ENCODE peak calls at places on chromosomes 11 and 22, in ten cellular contexts. E is OCI-LY7, O is heart left ventricle, X is heart right ventricle, B is prostate gland, I is mammary epithelial cell, Q is right lobe of liver, Y is PC-3, N is A549, A is mucosa of descending colon. G is an unnamed sample. For H3K4me1, the result is how much of the 10 kb centered on the place peaks cover.

GRCh38 chr11:58788355-58789023 is 56.0 kb downstream of the GLYATL2 start:
- DNase-seq in Y (peak), I (peak), E (peak), Q (peak), B (peak), N (peak), A (peak), O (no peak), X (no peak), G (no peak)

GRCh38 chr11:16604784-16605439 is 133.5 kb upstream of the C11orf58 start:
- DNase-seq in E (no peak), X (peak), N (no peak), O (peak), I (peak), B (no peak), Q (peak), Y (no peak), A (peak), G (peak)

GRCh38 chr22:45787770-45788169 is 116.1 kb downstream of the ATXN10 start:
- DNase-seq in E (no peak), Q (no peak), A (no peak), O (no peak), Y (no peak), N (no peak), B (no peak), I (no peak), X (no peak), G (no peak)

GRCh38 chr22:32880906-32881596 is 79.5 kb downstream of the TIMP3 start:
- DNase-seq in B (no peak), Q (peak), Y (no peak), I (no peak), O (peak), X (peak), A (peak), E (no peak), N (no peak), G (peak)

GRCh38 chr11:11607772-11608171 is 14.0 kb downstream of the GALNT18 start:
- DNase-seq in I (peak), O (no peak), B (no peak), Q (no peak), E (no peak), X (no peak), N (peak), A (no peak), Y (peak), G (no peak)

GRCh38 chr22:21942407-21942895 is 10.2 kb downstream of the PPM1F start:
- DNase-seq in E (no peak), Y (peak), Q (peak), N (peak), A (peak), X (peak), O (peak), B (no peak), I (peak), G (peak)

GRCh38 chr11:73647459-73648100 is 1.2 kb downstream of the PLEKHB1 start:
- DNase-seq in O (peak), A (peak), Q (peak), Y (peak), X (peak), I (peak), E (peak), B (peak), N (peak), G (peak)

GRCh38 chr11:34316347-34317037 is 41.3 kb downstream of the ABTB2 start:
- DNase-seq in I (peak), X (no peak), Y (no peak), A (no peak), N (no peak), B (no peak), E (no peak), Q (no peak), O (no peak), G (no peak)

GRCh38 chr11:59556115-59556882 is 45.0 kb downstream of the OR4D9 start:
- DNase-seq in A (no peak), E (peak), Q (no peak), O (peak), X (no peak), Y (peak), N (peak), B (no peak), I (peak), G (peak)

GRCh38 chr11:128929991-128930390 is 12.7 kb downstream of the TP53AIP1 start:
- DNase-seq in O (no peak), A (no peak), Q (no peak), B (no peak), Y (no peak), X (no peak), I (no peak), N (no peak), E (no peak), G (no peak)

GRCh38 chr22:27420817-27421361 is 380.7 kb downstream of the MN1 start:
- DNase-seq in O (peak), A (peak), I (peak), X (peak), B (peak), E (no peak), N (no peak), Y (peak), Q (peak), G (peak)

GRCh38 chr11:706439-706956 is 467 bp downstream of the EPS8L2 start:
- DNase-seq in E (no peak), A (no peak), X (no peak), I (peak), O (no peak), N (peak), B (peak), Q (no peak), Y (peak), G (no peak)

GRCh38 chr11:126348806-126349582 is 6.5 kb upstream of the ST3GAL4 start:
- DNase-seq in E (no peak), Q (no peak), X (peak), Y (no peak), A (no peak), B (no peak), I (no peak), O (peak), N (no peak), G (peak)

GRCh38 chr11:26620282-26621045 is 48.4 kb upstream of the MUC15 start:
- DNase-seq in A (no peak), Y (no peak), X (no peak), B (no peak), I (peak), O (no peak), N (peak), E (no peak), Q (no peak), G (no peak)

GRCh38 chr11:26229270-26229669 is 102.7 kb upstream of the ANO3 start:
- DNase-seq in Q (no peak), I (peak), X (no peak), O (no peak), B (no peak), A (no peak), N (peak), Y (peak), E (no peak), G (no peak)

GRCh38 chr22:18091916-18092526 is 14.2 kb downstream of the PEX26 start:
- DNase-seq in Q (peak), E (no peak), Y (no peak), I (peak), A (peak), O (peak), X (peak), B (peak), N (peak), G (peak)

GRCh38 chr11:55474321-55474720 is 79.9 kb upstream of the OR4C15 start:
- DNase-seq in Y (peak), Q (no peak), I (no peak), N (no peak), B (no peak), E (no peak), O (no peak), A (no peak), X (no peak), G (no peak)

GRCh38 chr11:35343033-35343598 is 76.2 kb downstream of the SLC1A2 start:
- DNase-seq in X (no peak), B (no peak), O (no peak), Y (no peak), A (no peak), N (no peak), Q (no peak), I (no peak), E (no peak), G (no peak)

GRCh38 chr11:86692746-86693145 is 20.3 kb upstream of the ME3 start:
- DNase-seq in E (no peak), B (no peak), Q (no peak), O (no peak), N (no peak), Y (no peak), X (no peak), I (no peak), A (no peak), G (no peak)

GRCh38 chr11:2520736-2521035 is 75.9 kb downstream of the KCNQ1 start:
- DNase-seq in Q (no peak), E (no peak), N (no peak), Y (no peak), O (no peak), X (no peak), B (no peak), I (no peak), A (no peak), G (no peak)

GRCh38 chr22:42419328-42419881 is 12.8 kb downstream of the NFAM1 start:
- DNase-seq in E (no peak), O (no peak), X (no peak), B (no peak), A (peak), I (no peak), Y (no peak), N (no peak), Q (no peak), G (no peak)

GRCh38 chr11:69936750-69937149 is 117.5 kb upstream of the FGF3 start:
- DNase-seq in Y (no peak), N (no peak), X (no peak), I (no peak), Q (no peak), B (no peak), A (no peak), E (no peak), O (no peak), G (no peak)

GRCh38 chr22:27019827-27020226 is 362.4 kb downstream of the MIAT start:
- DNase-seq in O (no peak), B (no peak), E (no peak), X (no peak), I (peak), A (no peak), Y (no peak), Q (no peak), N (peak), G (no peak)

GRCh38 chr22:30675436-30675835 is 7.8 kb upstream of the DUSP18 start:
- DNase-seq in Q (no peak), I (no peak), N (no peak), A (no peak), E (no peak), X (no peak), O (no peak), Y (no peak), B (no peak), G (no peak)

GRCh38 chr22:22193923-22194322 is 50.7 kb upstream of the VPREB1 start:
- DNase-seq in X (no peak), B (no peak), Q (no peak), O (no peak), E (no peak), A (no peak), N (no peak), Y (no peak), I (no peak), G (no peak)

GRCh38 chr11:119773016-119773415 is 44.0 kb upstream of the NECTIN1 start:
- DNase-seq in N (no peak), E (no peak), I (no peak), X (no peak), O (peak), B (no peak), Q (no peak), Y (no peak), A (no peak), G (no peak)

GRCh38 chr22:16964366-16964765 is 43.7 kb downstream of the GAB4 start:
- DNase-seq in N (no peak), B (no peak), Y (no peak), E (no peak), O (no peak), Q (no peak), I (no peak), X (no peak), A (no peak), G (no peak)

GRCh38 chr11:77879218-77879617 is 58.3 kb downstream of the AAMDC start:
- DNase-seq in X (peak), B (no peak), I (no peak), A (peak), O (peak), E (peak), Q (no peak), Y (no peak), N (no peak), G (peak)

GRCh38 chr22:24440718-24441405 is 13.5 kb downstream of the ADORA2A start:
- DNase-seq in X (no peak), O (no peak), A (no peak), E (no peak), B (no peak), I (no peak), N (no peak), Y (no peak), Q (peak), G (no peak)

GRCh38 chr11:117839936-117840813 is 15.6 kb upstream of the FXYD2 start:
- DNase-seq in Y (no peak), Q (peak), B (no peak), A (no peak), O (peak), N (no peak), X (no peak), E (no peak), I (no peak), G (peak)

GRCh38 chr11:70734379-70734778 is 336.1 kb downstream of the CTTN start:
- DNase-seq in B (no peak), E (no peak), O (no peak), A (no peak), N (no peak), I (no peak), X (no peak), Q (no peak), Y (no peak), G (no peak)

GRCh38 chr11:127117231-127117671 is 116.7 kb upstream of the KIRREL3 start:
- DNase-seq in O (no peak), X (no peak), Y (no peak), Q (no peak), A (no peak), E (no peak), I (no peak), B (no peak), N (no peak), G (no peak)

GRCh38 chr11:124900464-124900863 is 2.8 kb upstream of the ROBO4 start:
- DNase-seq in Q (no peak), B (no peak), O (peak), A (no peak), X (no peak), I (peak), E (no peak), Y (peak), N (peak), G (no peak)

GRCh38 chr22:36540867-36541642 is 12.1 kb upstream of the EIF3D start:
- DNase-seq in E (no peak), X (no peak), Q (no peak), N (no peak), A (no peak), B (no peak), I (peak), Y (peak), O (no peak), G (no peak)

GRCh38 chr11:102256251-102256650 is 61.0 kb upstream of the BIRC3 start:
- DNase-seq in N (no peak), B (peak), Q (no peak), E (no peak), O (no peak), A (no peak), Y (peak), X (no peak), I (peak), G (no peak)

GRCh38 chr22:48185656-48186055 is 1423.2 kb downstream of the TBC1D22A start:
- DNase-seq in A (no peak), B (no peak), N (no peak), Q (no peak), E (no peak), Y (no peak), I (no peak), O (no peak), X (no peak), G (no peak)
- TF ChIP-seq CTCF in A (no peak), B (no peak), N (no peak), Q (no peak), E (no peak), Y (no peak), I (no peak), O (no peak), X (no peak), G (no peak)

GRCh38 chr22:38066381-38067027 is 9.3 kb downstream of the PICK1 start:
- DNase-seq in X (no peak), A (no peak), E (no peak), O (no peak), I (no peak), B (no peak), N (no peak), Q (no peak), Y (no peak), G (no peak)
- H3K4me1 ChIP-seq in X (under half), A (under half), E (under half), O (under half), I (under half), B (under half), N (under half), Q (under half), Y (under half), G (half or more)

GRCh38 chr11:12914401-12914912 is 94.7 kb upstream of the RASSF10 start:
- DNase-seq in A (no peak), I (peak), N (peak), Y (peak), Q (no peak), E (peak), B (peak), O (peak), X (peak), G (peak)
- TF ChIP-seq CTCF in A (peak), I (peak), N (peak), Y (peak), Q (no peak), E (peak), B (peak), O (peak), X (peak), G (peak)

GRCh38 chr11:123181075-123181474 is 14.0 kb downstream of the CLMP start:
- DNase-seq in B (no peak), Q (no peak), A (no peak), Y (no peak), X (no peak), E (no peak), O (no peak), I (no peak), N (no peak), G (no peak)
- H3K4me1 ChIP-seq in B (under half), Q (under half), A (under half), Y (under half), X (under half), E (under half), O (under half), I (under half), N (half or more), G (under half)

GRCh38 chr11:14904745-14905103 is 12.7 kb upstream of the CYP2R1 start:
- DNase-seq in Y (no peak), X (peak), E (peak), O (peak), I (no peak), Q (peak), B (peak), N (peak), A (peak), G (peak)

GRCh38 chr11:14906614-14907392 is 14.8 kb upstream of the CYP2R1 start:
- DNase-seq in O (no peak), Y (no peak), B (no peak), N (no peak), E (no peak), A (no peak), X (no peak), Q (no peak), I (no peak), G (no peak)

GRCh38 chr11:14907411-14908213 is 15.6 kb upstream of the CYP2R1 start:
- DNase-seq in I (peak), N (peak), Q (peak), E (peak), X (peak), B (peak), Y (peak), A (peak), O (peak), G (peak)

GRCh38 chr11:14905104-14906033 is 13.3 kb upstream of the CYP2R1 start:
- DNase-seq in Q (peak), E (peak), I (no peak), X (peak), A (peak), B (peak), N (peak), Y (no peak), O (peak), G (peak)

DNA sequence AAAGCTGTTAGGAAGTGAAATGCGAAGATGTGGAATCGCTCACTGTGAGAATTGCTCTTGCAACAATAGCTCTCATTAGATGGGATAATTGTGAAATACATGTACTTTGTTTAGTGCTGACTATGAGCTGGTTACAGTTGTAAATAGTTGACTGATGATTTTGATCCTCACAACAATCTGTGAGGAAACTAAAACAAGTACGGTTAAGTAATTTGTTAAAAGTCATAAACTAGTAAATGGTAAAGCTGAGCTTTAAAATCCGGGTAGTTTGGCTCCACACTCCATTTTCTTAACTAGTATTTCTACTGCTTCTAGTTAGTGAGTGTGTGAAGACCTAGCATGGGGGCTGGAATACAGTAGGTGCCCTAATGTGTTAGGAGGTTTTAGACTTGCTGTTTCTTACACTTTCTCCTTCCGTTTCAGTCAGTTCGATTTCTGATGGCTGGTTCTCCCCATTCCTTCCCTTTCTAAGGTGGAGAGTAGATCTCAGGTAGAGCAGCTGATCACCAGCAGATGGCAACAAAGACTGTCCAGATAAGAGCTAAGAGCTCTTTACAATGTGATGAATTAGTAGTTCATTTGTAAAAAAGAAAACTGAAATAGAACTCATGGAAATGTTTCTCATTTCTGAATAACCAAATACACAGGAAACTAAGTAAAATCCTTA is 16.3 kb upstream of the CYP2R1 start:
- DNase-seq in Y (peak), X (no peak), N (peak), A (peak), O (no peak), E (peak), Q (peak), I (peak), B (peak), G (no peak)
- TF ChIP-seq CTCF in Y (peak), X (no peak), N (peak), A (no peak), O (no peak), E (peak), Q (peak), I (peak), B (peak), G (peak)

GRCh38 chr11:44729718-44730117 is 3.0 kb downstream of the TSPAN18 start:
- DNase-seq in B (no peak), N (no peak), Q (no peak), I (peak), A (no peak), Y (no peak), X (no peak), E (no peak), O (no peak), G (no peak)

GRCh38 chr11:44733877-44734276 is 7.1 kb downstream of the TSPAN18 start:
- DNase-seq in I (no peak), E (no peak), A (no peak), N (no peak), O (peak), X (no peak), Y (no peak), B (no peak), Q (no peak), G (no peak)

GRCh38 chr11:44732564-44732963 is 5.8 kb downstream of the TSPAN18 start:
- DNase-seq in N (no peak), O (no peak), Q (no peak), X (no peak), Y (no peak), I (no peak), B (no peak), E (no peak), A (no peak), G (no peak)

GRCh38 chr11:44730775-44731174 is 4.0 kb downstream of the TSPAN18 start:
- DNase-seq in X (no peak), N (no peak), I (no peak), O (no peak), Y (no peak), E (no peak), Q (no peak), A (no peak), B (no peak), G (no peak)

GRCh38 chr11:44731685-44732411 is 5.1 kb downstream of the TSPAN18 start:
- DNase-seq in N (no peak), I (no peak), E (no peak), Y (no peak), Q (no peak), X (no peak), A (no peak), B (no peak), O (no peak), G (no peak)
- H3K4me1 ChIP-seq in N (under half), I (under half), E (under half), Y (under half), Q (under half), X (half or more), A (under half), B (under half), O (under half), G (half or more)